ENCODE peak calls at places on chromosomes 7 and 10, in four cellular contexts. One of them, this sample, is unnamed.

GRCh38 chr10:97023401-97024180 is 162.2 kb downstream of the SLIT1 start:
- DNase-seq in RWPE1: no peak
- DNase-seq in amygdala: no peak
- DNase-seq in HCT116: no peak
- DNase-seq in this sample: no peak

GRCh38 chr7:130901209-130901783 is 167.3 kb upstream of the KLF14 start:
- DNase-seq in amygdala: peak; percentile 61
- DNase-seq in HCT116: peak; percentile 96
- DNase-seq in RWPE1: peak; percentile 67
- DNase-seq in this sample: no peak

GRCh38 chr10:58637372-58637771 is 124.7 kb downstream of the BICC1 start:
- DNase-seq in HCT116: no peak
- DNase-seq in amygdala: no peak
- DNase-seq in RWPE1: no peak
- DNase-seq in this sample: no peak

GRCh38 chr10:61628199-61628874 is 34.4 kb upstream of the CABCOCO1 start:
- DNase-seq in amygdala: no peak
- DNase-seq in HCT116: no peak
- DNase-seq in RWPE1: no peak
- DNase-seq in this sample: no peak

GRCh38 chr10:71598673-71599072 is 120.9 kb downstream of the C10orf105 start:
- DNase-seq in amygdala: peak; percentile 74
- DNase-seq in HCT116: no peak
- DNase-seq in RWPE1: no peak
- DNase-seq in this sample: peak; percentile 86

GRCh38 chr7:30789334-30789711 is 18.1 kb downstream of the MINDY4 start:
- DNase-seq in RWPE1: peak; percentile 48
- DNase-seq in HCT116: no peak
- DNase-seq in amygdala: no peak
- DNase-seq in this sample: no peak

GRCh38 chr10:3365630-3366029 is 193.0 kb upstream of the PITRM1 start:
- DNase-seq in amygdala: no peak
- DNase-seq in HCT116: no peak
- DNase-seq in RWPE1: peak; percentile 26
- DNase-seq in this sample: no peak

GRCh38 chr10:58517481-58518355 is 5.0 kb downstream of the BICC1 start:
- DNase-seq in amygdala: no peak
- DNase-seq in HCT116: no peak
- DNase-seq in RWPE1: no peak
- DNase-seq in this sample: no peak

GRCh38 chr7:26912351-26912750 is 48.0 kb upstream of the SKAP2 start:
- DNase-seq in HCT116: no peak
- DNase-seq in RWPE1: no peak
- DNase-seq in amygdala: no peak
- DNase-seq in this sample: no peak

GRCh38 chr10:30114401-30114800 is 55.0 kb upstream of the JCAD start:
- DNase-seq in amygdala: no peak
- DNase-seq in RWPE1: no peak
- DNase-seq in HCT116: no peak
- DNase-seq in this sample: no peak

GRCh38 chr7:155223503-155223902 is 74.2 kb upstream of the INSIG1 start:
- DNase-seq in HCT116: no peak
- DNase-seq in amygdala: no peak
- DNase-seq in RWPE1: no peak
- DNase-seq in this sample: no peak

GRCh38 chr7:42893341-42894242 is 18.3 kb downstream of the C7orf25 start:
- DNase-seq in HCT116: no peak
- DNase-seq in RWPE1: no peak
- DNase-seq in amygdala: no peak
- DNase-seq in this sample: no peak

GRCh38 chr10:111319866-111320265 is 243.0 kb downstream of the ADRA2A start:
- DNase-seq in HCT116: no peak
- DNase-seq in RWPE1: no peak
- DNase-seq in amygdala: no peak
- DNase-seq in this sample: no peak

GRCh38 chr7:35624299-35625186 is 70.4 kb downstream of the HERPUD2 start:
- DNase-seq in HCT116: peak; percentile 23
- DNase-seq in RWPE1: peak; percentile 72
- DNase-seq in amygdala: no peak
- DNase-seq in this sample: no peak

GRCh38 chr7:112538859-112539258 is 58.1 kb downstream of the LSMEM1 start:
- DNase-seq in amygdala: no peak
- DNase-seq in RWPE1: no peak
- DNase-seq in HCT116: no peak
- DNase-seq in this sample: no peak

GRCh38 chr10:21184216-21184615 is 287.1 kb upstream of the NEBL start:
- DNase-seq in amygdala: no peak
- DNase-seq in RWPE1: peak; percentile 67
- DNase-seq in HCT116: no peak
- DNase-seq in this sample: no peak

GRCh38 chr7:114835303-114835702 is 86.6 kb upstream of the MDFIC start:
- DNase-seq in RWPE1: no peak
- DNase-seq in HCT116: no peak
- DNase-seq in amygdala: no peak
- DNase-seq in this sample: no peak

GRCh38 chr7:137847418-137848050 is 760 bp upstream of the DGKI start:
- DNase-seq in RWPE1: no peak
- DNase-seq in HCT116: no peak
- DNase-seq in amygdala: no peak
- DNase-seq in this sample: no peak

GRCh38 chr7:99739699-99740572 is 4.9 kb upstream of the CYP3A7 start:
- DNase-seq in RWPE1: no peak
- DNase-seq in HCT116: no peak
- DNase-seq in amygdala: no peak
- DNase-seq in this sample: no peak

GRCh38 chr7:45574521-45575500 is 643 bp downstream of the ADCY1 start:
- DNase-seq in amygdala: no peak
- DNase-seq in HCT116: no peak
- DNase-seq in RWPE1: peak; percentile 32
- DNase-seq in this sample: no peak

GRCh38 chr10:119517235-119518141 is 25.0 kb downstream of the RGS10 start:
- DNase-seq in HCT116: no peak
- DNase-seq in amygdala: no peak
- DNase-seq in RWPE1: no peak
- DNase-seq in this sample: no peak

GRCh38 chr7:2757904-2758672 is 70.1 kb downstream of the AMZ1 start:
- DNase-seq in RWPE1: peak; percentile 87
- DNase-seq in HCT116: peak; percentile 88
- DNase-seq in amygdala: no peak
- DNase-seq in this sample: no peak

GRCh38 chr10:49109669-49110335 is 5.5 kb downstream of the VSTM4 start:
- DNase-seq in HCT116: no peak
- DNase-seq in RWPE1: no peak
- DNase-seq in amygdala: no peak
- DNase-seq in this sample: no peak

GRCh38 chr10:16995867-16996529 is 133.6 kb downstream of the CUBN start:
- DNase-seq in HCT116: no peak
- DNase-seq in amygdala: no peak
- DNase-seq in RWPE1: no peak
- DNase-seq in this sample: no peak

GRCh38 chr7:16423761-16424160 is 2.4 kb upstream of the CRPPA start:
- DNase-seq in amygdala: no peak
- DNase-seq in RWPE1: no peak
- DNase-seq in HCT116: no peak
- DNase-seq in this sample: no peak

GRCh38 chr10:34547695-34548094 is 267.4 kb downstream of the PARD3 start:
- DNase-seq in amygdala: no peak
- DNase-seq in RWPE1: no peak
- DNase-seq in HCT116: no peak
- DNase-seq in this sample: no peak

GRCh38 chr10:58064714-58065528 is 202.8 kb downstream of the IPMK start:
- DNase-seq in HCT116: peak; percentile 19
- DNase-seq in amygdala: no peak
- DNase-seq in RWPE1: peak; percentile 14
- DNase-seq in this sample: no peak

GRCh38 chr7:144454256-144455039 is 51.0 kb upstream of the NOBOX start:
- DNase-seq in HCT116: peak; percentile 8
- DNase-seq in amygdala: no peak
- DNase-seq in RWPE1: no peak
- DNase-seq in this sample: no peak

GRCh38 chr10:130636303-130636702 is 500.1 kb downstream of the GLRX3 start:
- DNase-seq in HCT116: no peak
- DNase-seq in RWPE1: no peak
- DNase-seq in amygdala: no peak
- DNase-seq in this sample: no peak

GRCh38 chr10:58950618-58951017 is 225.8 kb upstream of the PHYHIPL start:
- DNase-seq in amygdala: no peak
- DNase-seq in HCT116: peak; percentile 12
- DNase-seq in RWPE1: peak; percentile 19
- DNase-seq in this sample: no peak

GRCh38 chr10:34061846-34062245 is 727.4 kb upstream of the NRP1 start:
- DNase-seq in HCT116: no peak
- DNase-seq in RWPE1: no peak
- DNase-seq in amygdala: no peak
- DNase-seq in this sample: no peak

GRCh38 chr10:13784067-13784466 is 197.3 kb downstream of the PRPF18 start:
- DNase-seq in HCT116: no peak
- DNase-seq in RWPE1: peak; percentile 45
- DNase-seq in amygdala: no peak
- DNase-seq in this sample: no peak

GRCh38 chr10:46552526-46553237 is 3.8 kb downstream of the GPRIN2 start:
- DNase-seq in HCT116: no peak
- DNase-seq in amygdala: no peak
- DNase-seq in RWPE1: no peak
- DNase-seq in this sample: no peak

GRCh38 chr7:79452032-79452494 is 1.4 kb downstream of the MAGI2 start:
- DNase-seq in amygdala: peak; percentile 75
- DNase-seq in HCT116: no peak
- DNase-seq in RWPE1: peak; percentile 77
- DNase-seq in this sample: peak; percentile 46

GRCh38 chr7:13998866-13999265 is 9.4 kb upstream of the ETV1 start:
- DNase-seq in HCT116: no peak
- DNase-seq in amygdala: no peak
- DNase-seq in RWPE1: no peak
- DNase-seq in this sample: no peak

GRCh38 chr7:21430575-21430954 is 2.7 kb downstream of the SP4 start:
- DNase-seq in amygdala: no peak
- DNase-seq in HCT116: no peak
- DNase-seq in RWPE1: no peak
- DNase-seq in this sample: no peak

This sample was measured in caudate nucleus.